ENCODE peak calls at places on chromosome 7, in seven cellular contexts. One of them, this sample, is unnamed.

GRCh38 chr7:131284702-131285419 is 42.8 kb upstream of the MKLN1 start:
- DNase-seq in heart right ventricle: no peak
- DNase-seq in esophagus squamous epithelium: no peak
- DNase-seq in breast epithelium: peak; percentile 85
- DNase-seq in AG04450: no peak
- DNase-seq in transverse colon: no peak
- DNase-seq in cardiac muscle cell: no peak
- DNase-seq in this sample: no peak

GRCh38 chr7:142807855-142808460 is 37.2 kb downstream of the PRSS2 start:
- DNase-seq in heart right ventricle: no peak
- DNase-seq in esophagus squamous epithelium: no peak
- DNase-seq in breast epithelium: no peak
- DNase-seq in AG04450: no peak
- DNase-seq in transverse colon: no peak
- DNase-seq in cardiac muscle cell: peak; percentile 30
- DNase-seq in this sample: no peak

GRCh38 chr7:17307558-17307957 is 9.1 kb downstream of the AHR start:
- DNase-seq in heart right ventricle: no peak
- DNase-seq in esophagus squamous epithelium: no peak
- DNase-seq in breast epithelium: no peak
- DNase-seq in AG04450: no peak
- DNase-seq in transverse colon: no peak
- DNase-seq in cardiac muscle cell: no peak
- DNase-seq in this sample: no peak

GRCh38 chr7:16770657-16771329 is 17.2 kb downstream of the TSPAN13 start:
- DNase-seq in heart right ventricle: no peak
- DNase-seq in esophagus squamous epithelium: no peak
- DNase-seq in breast epithelium: no peak
- DNase-seq in AG04450: no peak
- DNase-seq in transverse colon: no peak
- DNase-seq in cardiac muscle cell: no peak
- DNase-seq in this sample: no peak

GRCh38 chr7:5479133-5479745 is 55.6 kb upstream of the TNRC18 start:
- DNase-seq in heart right ventricle: no peak
- DNase-seq in esophagus squamous epithelium: no peak
- DNase-seq in breast epithelium: no peak
- DNase-seq in AG04450: no peak
- DNase-seq in transverse colon: no peak
- DNase-seq in cardiac muscle cell: no peak
- DNase-seq in this sample: no peak

GRCh38 chr7:17598846-17599245 is 300.4 kb downstream of the AHR start:
- DNase-seq in heart right ventricle: no peak
- DNase-seq in esophagus squamous epithelium: no peak
- DNase-seq in breast epithelium: no peak
- DNase-seq in AG04450: no peak
- DNase-seq in transverse colon: no peak
- DNase-seq in cardiac muscle cell: no peak
- DNase-seq in this sample: no peak

GRCh38 chr7:95989301-95989700 is 216.9 kb downstream of the DYNC1I1 start:
- DNase-seq in heart right ventricle: no peak
- DNase-seq in esophagus squamous epithelium: no peak
- DNase-seq in breast epithelium: no peak
- DNase-seq in AG04450: no peak
- DNase-seq in transverse colon: no peak
- DNase-seq in cardiac muscle cell: no peak
- DNase-seq in this sample: peak; percentile 63

GRCh38 chr7:94557211-94557610 is 47.6 kb downstream of the CASD1 start:
- DNase-seq in heart right ventricle: no peak
- DNase-seq in esophagus squamous epithelium: no peak
- DNase-seq in breast epithelium: no peak
- DNase-seq in AG04450: no peak
- DNase-seq in transverse colon: no peak
- DNase-seq in cardiac muscle cell: no peak
- DNase-seq in this sample: no peak

GRCh38 chr7:5020098-5020497 is 25.6 kb upstream of the RBAK start:
- DNase-seq in heart right ventricle: no peak
- DNase-seq in esophagus squamous epithelium: no peak
- DNase-seq in breast epithelium: no peak
- DNase-seq in AG04450: no peak
- DNase-seq in transverse colon: no peak
- DNase-seq in cardiac muscle cell: no peak
- DNase-seq in this sample: no peak

GRCh38 chr7:98465022-98465421 is 64.1 kb upstream of the BAIAP2L1 start:
- DNase-seq in heart right ventricle: no peak
- DNase-seq in esophagus squamous epithelium: no peak
- DNase-seq in breast epithelium: no peak
- DNase-seq in AG04450: no peak
- DNase-seq in transverse colon: no peak
- DNase-seq in cardiac muscle cell: no peak
- DNase-seq in this sample: no peak

GRCh38 chr7:798921-799470 is 33.3 kb upstream of the SUN1 start:
- DNase-seq in heart right ventricle: no peak
- DNase-seq in esophagus squamous epithelium: no peak
- DNase-seq in breast epithelium: no peak
- DNase-seq in AG04450: no peak
- DNase-seq in transverse colon: no peak
- DNase-seq in cardiac muscle cell: no peak
- DNase-seq in this sample: no peak

GRCh38 chr7:63900394-63901203 is 98.0 kb upstream of the ZNF722 start:
- DNase-seq in heart right ventricle: peak; percentile 98
- DNase-seq in esophagus squamous epithelium: peak; percentile 70
- DNase-seq in breast epithelium: peak; percentile 95
- DNase-seq in AG04450: no peak
- DNase-seq in transverse colon: peak; percentile 67
- DNase-seq in cardiac muscle cell: peak; percentile 1
- DNase-seq in this sample: no peak

GRCh38 chr7:131544449-131545425 is 11.7 kb downstream of the PODXL start:
- DNase-seq in heart right ventricle: no peak
- DNase-seq in esophagus squamous epithelium: no peak
- DNase-seq in breast epithelium: no peak
- DNase-seq in AG04450: no peak
- DNase-seq in transverse colon: no peak
- DNase-seq in cardiac muscle cell: peak; percentile 35
- DNase-seq in this sample: peak; percentile 61

GRCh38 chr7:74262639-74263398 is 8.6 kb upstream of the RFC2 start:
- DNase-seq in heart right ventricle: no peak
- DNase-seq in esophagus squamous epithelium: no peak
- DNase-seq in breast epithelium: no peak
- DNase-seq in AG04450: no peak
- DNase-seq in transverse colon: no peak
- DNase-seq in cardiac muscle cell: no peak
- DNase-seq in this sample: no peak

GRCh38 chr7:26500749-26501352 is 209.2 kb downstream of the SNX10 start:
- DNase-seq in heart right ventricle: no peak
- DNase-seq in esophagus squamous epithelium: no peak
- DNase-seq in breast epithelium: no peak
- DNase-seq in AG04450: no peak
- DNase-seq in transverse colon: no peak
- DNase-seq in cardiac muscle cell: peak; percentile 41
- DNase-seq in this sample: no peak

GRCh38 chr7:139245401-139245800 is 14.4 kb downstream of the UBN2 start:
- DNase-seq in heart right ventricle: no peak
- DNase-seq in esophagus squamous epithelium: no peak
- DNase-seq in breast epithelium: no peak
- DNase-seq in AG04450: no peak
- DNase-seq in transverse colon: no peak
- DNase-seq in cardiac muscle cell: no peak
- DNase-seq in this sample: no peak

GRCh38 chr7:105009667-105010537 is 4.1 kb upstream of the KMT2E start:
- DNase-seq in heart right ventricle: no peak
- DNase-seq in esophagus squamous epithelium: no peak
- DNase-seq in breast epithelium: no peak
- DNase-seq in AG04450: no peak
- DNase-seq in transverse colon: no peak
- DNase-seq in cardiac muscle cell: no peak
- DNase-seq in this sample: no peak

GRCh38 chr7:125599387-125599786 is 669.8 kb upstream of the POT1 start:
- DNase-seq in heart right ventricle: no peak
- DNase-seq in esophagus squamous epithelium: no peak
- DNase-seq in breast epithelium: no peak
- DNase-seq in AG04450: no peak
- DNase-seq in transverse colon: no peak
- DNase-seq in cardiac muscle cell: no peak
- DNase-seq in this sample: no peak

GRCh38 chr7:131948434-131949053 is 392.1 kb upstream of the PODXL start:
- DNase-seq in heart right ventricle: no peak
- DNase-seq in esophagus squamous epithelium: no peak
- DNase-seq in breast epithelium: no peak
- DNase-seq in AG04450: no peak
- DNase-seq in transverse colon: peak; percentile 52
- DNase-seq in cardiac muscle cell: no peak
- DNase-seq in this sample: no peak

GRCh38 chr7:5827755-5828154 is 46.3 kb upstream of the RNF216 start:
- DNase-seq in heart right ventricle: no peak
- DNase-seq in esophagus squamous epithelium: no peak
- DNase-seq in breast epithelium: no peak
- DNase-seq in AG04450: no peak
- DNase-seq in transverse colon: peak; percentile 28
- DNase-seq in cardiac muscle cell: peak; percentile 7
- DNase-seq in this sample: no peak

GRCh38 chr7:36589391-36589790 is 134.9 kb downstream of the AOAH start:
- DNase-seq in heart right ventricle: no peak
- DNase-seq in esophagus squamous epithelium: no peak
- DNase-seq in breast epithelium: no peak
- DNase-seq in AG04450: no peak
- DNase-seq in transverse colon: no peak
- DNase-seq in cardiac muscle cell: no peak
- DNase-seq in this sample: no peak
- H3K27me3 ChIP-seq in heart right ventricle: no peaks in the 10 kb centered on the region
- H3K27me3 ChIP-seq in esophagus squamous epithelium: no peaks in the 10 kb centered on the region
- H3K27me3 ChIP-seq in breast epithelium: no peaks in the 10 kb centered on the region
- H3K27me3 ChIP-seq in AG04450: no peaks in the 10 kb centered on the region
- H3K27me3 ChIP-seq in transverse colon: no peaks in the 10 kb centered on the region
- H3K27me3 ChIP-seq in cardiac muscle cell: no peaks in the 10 kb centered on the region
- H3K27me3 ChIP-seq in this sample: no peaks in the 10 kb centered on the region

GRCh38 chr7:57370739-57371098 is 79.3 kb upstream of the ZNF716 start:
- DNase-seq in heart right ventricle: no peak
- DNase-seq in esophagus squamous epithelium: no peak
- DNase-seq in breast epithelium: no peak
- DNase-seq in AG04450: no peak
- DNase-seq in transverse colon: no peak
- DNase-seq in cardiac muscle cell: no peak
- DNase-seq in this sample: no peak
- H3K9me3 ChIP-seq in heart right ventricle: no peaks in the 10 kb centered on the region
- H3K9me3 ChIP-seq in esophagus squamous epithelium: peaks cover 53% of the 10 kb centered on the region
- H3K9me3 ChIP-seq in breast epithelium: peaks cover 15% of the 10 kb centered on the region
- H3K9me3 ChIP-seq in AG04450: peaks cover 79% of the 10 kb centered on the region
- H3K9me3 ChIP-seq in transverse colon: no peaks in the 10 kb centered on the region
- H3K9me3 ChIP-seq in cardiac muscle cell: peaks cover 4% of the 10 kb centered on the region
- H3K9me3 ChIP-seq in this sample: no peaks in the 10 kb centered on the region

GRCh38 chr7:101812595-101812994 is 4.8 kb upstream of the CUX1 start:
- DNase-seq in heart right ventricle: no peak
- DNase-seq in esophagus squamous epithelium: no peak
- DNase-seq in breast epithelium: no peak
- DNase-seq in AG04450: no peak
- DNase-seq in transverse colon: no peak
- DNase-seq in cardiac muscle cell: no peak
- DNase-seq in this sample: no peak
- TF ChIP-seq CTCF in heart right ventricle: no peak
- TF ChIP-seq CTCF in esophagus squamous epithelium: no peak
- TF ChIP-seq CTCF in breast epithelium: no peak
- TF ChIP-seq CTCF in AG04450: no peak
- TF ChIP-seq CTCF in transverse colon: no peak
- TF ChIP-seq CTCF in cardiac muscle cell: no peak
- TF ChIP-seq CTCF in this sample: no peak

DNA sequence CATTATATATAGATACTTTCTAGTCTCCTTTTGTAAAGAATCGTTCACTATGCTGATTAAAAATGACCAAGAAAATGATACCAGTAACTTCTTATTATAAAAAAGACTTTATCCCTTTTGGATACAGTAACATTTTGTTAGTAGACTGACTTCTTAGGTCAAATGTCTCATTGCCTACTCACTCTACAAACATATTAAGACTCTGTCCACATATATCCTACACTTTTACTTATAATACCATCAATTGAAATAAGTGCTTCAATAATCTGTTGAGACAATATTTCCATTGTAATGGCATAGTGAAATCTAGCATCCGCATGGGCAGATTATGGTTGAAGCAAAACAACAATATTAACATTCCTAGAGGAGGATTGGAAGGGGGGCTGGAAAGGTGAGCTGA is 180.6 kb downstream of the ARL4A start:
- DNase-seq in heart right ventricle: no peak
- DNase-seq in esophagus squamous epithelium: no peak
- DNase-seq in breast epithelium: no peak
- DNase-seq in AG04450: no peak
- DNase-seq in transverse colon: no peak
- DNase-seq in cardiac muscle cell: no peak
- DNase-seq in this sample: no peak
- H3K27me3 ChIP-seq in heart right ventricle: no peaks in the 10 kb centered on the region
- H3K27me3 ChIP-seq in esophagus squamous epithelium: no peaks in the 10 kb centered on the region
- H3K27me3 ChIP-seq in breast epithelium: no peaks in the 10 kb centered on the region
- H3K27me3 ChIP-seq in AG04450: no peaks in the 10 kb centered on the region
- H3K27me3 ChIP-seq in transverse colon: no peaks in the 10 kb centered on the region
- H3K27me3 ChIP-seq in cardiac muscle cell: no peaks in the 10 kb centered on the region
- H3K27me3 ChIP-seq in this sample: no peaks in the 10 kb centered on the region

GRCh38 chr7:153584132-153584531 is 468.1 kb upstream of the DPP6 start:
- DNase-seq in heart right ventricle: no peak
- DNase-seq in esophagus squamous epithelium: no peak
- DNase-seq in breast epithelium: no peak
- DNase-seq in AG04450: no peak
- DNase-seq in transverse colon: no peak
- DNase-seq in cardiac muscle cell: no peak
- DNase-seq in this sample: no peak

GRCh38 chr7:153590571-153590970 is 461.6 kb upstream of the DPP6 start:
- DNase-seq in heart right ventricle: no peak
- DNase-seq in esophagus squamous epithelium: no peak
- DNase-seq in breast epithelium: no peak
- DNase-seq in AG04450: no peak
- DNase-seq in transverse colon: no peak
- DNase-seq in cardiac muscle cell: no peak
- DNase-seq in this sample: no peak

GRCh38 chr7:153590136-153590535 is 462.1 kb upstream of the DPP6 start:
- DNase-seq in heart right ventricle: no peak
- DNase-seq in esophagus squamous epithelium: no peak
- DNase-seq in breast epithelium: no peak
- DNase-seq in AG04450: no peak
- DNase-seq in transverse colon: no peak
- DNase-seq in cardiac muscle cell: no peak
- DNase-seq in this sample: no peak

GRCh38 chr7:153588596-153588995 is 463.6 kb upstream of the DPP6 start:
- DNase-seq in heart right ventricle: no peak
- DNase-seq in esophagus squamous epithelium: no peak
- DNase-seq in breast epithelium: no peak
- DNase-seq in AG04450: no peak
- DNase-seq in transverse colon: no peak
- DNase-seq in cardiac muscle cell: no peak
- DNase-seq in this sample: no peak
- H3K9me3 ChIP-seq in heart right ventricle: peaks cover 4% of the 10 kb centered on the region
- H3K9me3 ChIP-seq in esophagus squamous epithelium: no peaks in the 10 kb centered on the region
- H3K9me3 ChIP-seq in breast epithelium: no peaks in the 10 kb centered on the region
- H3K9me3 ChIP-seq in AG04450: peaks cover 63% of the 10 kb centered on the region
- H3K9me3 ChIP-seq in transverse colon: no peaks in the 10 kb centered on the region
- H3K9me3 ChIP-seq in cardiac muscle cell: no peaks in the 10 kb centered on the region
- H3K9me3 ChIP-seq in this sample: no peaks in the 10 kb centered on the region

GRCh38 chr7:33043875-33044718 is 18.5 kb downstream of the NT5C3A start:
- DNase-seq in heart right ventricle: no peak
- DNase-seq in esophagus squamous epithelium: no peak
- DNase-seq in breast epithelium: no peak
- DNase-seq in AG04450: no peak
- DNase-seq in transverse colon: no peak
- DNase-seq in cardiac muscle cell: peak; percentile 43
- DNase-seq in this sample: peak; percentile 74
- TF ChIP-seq CTCF in heart right ventricle: peak; percentile 33
- TF ChIP-seq CTCF in esophagus squamous epithelium: no peak
- TF ChIP-seq CTCF in breast epithelium: peak; percentile 45
- TF ChIP-seq CTCF in AG04450: no peak
- TF ChIP-seq CTCF in transverse colon: peak; percentile 79
- TF ChIP-seq CTCF in cardiac muscle cell: no peak
- TF ChIP-seq CTCF in this sample: peak; percentile 63